ENCODE peak calls at places on chromosome 15, in six cellular contexts. One of them, this sample, is unnamed.

GRCh38 chr15:93730724-93731123 is 500.6 kb upstream of the MCTP2 start:
- DNase-seq in GM12892: no peak
- DNase-seq in uterus: no peak
- DNase-seq in adrenal gland: no peak
- DNase-seq in prostate gland: no peak
- DNase-seq in Peyer's patch: no peak
- DNase-seq in this sample: no peak

GRCh38 chr15:95129589-95129988 is 898.2 kb downstream of the MCTP2 start:
- DNase-seq in Peyer's patch: no peak
- DNase-seq in uterus: peak
- DNase-seq in adrenal gland: peak
- DNase-seq in prostate gland: no peak
- DNase-seq in GM12892: no peak
- DNase-seq in this sample: no peak

GRCh38 chr15:35058534-35059054 is 26.5 kb downstream of the NANOGP8 start:
- DNase-seq in GM12892: no peak
- DNase-seq in prostate gland: no peak
- DNase-seq in Peyer's patch: no peak
- DNase-seq in uterus: no peak
- DNase-seq in adrenal gland: no peak
- DNase-seq in this sample: no peak

GRCh38 chr15:40344631-40345120 is 3.9 kb upstream of the CCDC9B start:
- DNase-seq in GM12892: peak
- DNase-seq in Peyer's patch: peak
- DNase-seq in adrenal gland: peak
- DNase-seq in uterus: peak
- DNase-seq in prostate gland: no peak
- DNase-seq in this sample: peak

GRCh38 chr15:38436993-38437392 is 16.9 kb upstream of the FAM98B start:
- DNase-seq in Peyer's patch: no peak
- DNase-seq in prostate gland: no peak
- DNase-seq in uterus: no peak
- DNase-seq in adrenal gland: no peak
- DNase-seq in GM12892: no peak
- DNase-seq in this sample: no peak

GRCh38 chr15:37008205-37008604 is 92.1 kb downstream of the MEIS2 start:
- DNase-seq in uterus: no peak
- DNase-seq in adrenal gland: no peak
- DNase-seq in Peyer's patch: no peak
- DNase-seq in prostate gland: no peak
- DNase-seq in GM12892: no peak
- DNase-seq in this sample: no peak

GRCh38 chr15:58546635-58547627 is 115.1 kb downstream of the LIPC start:
- DNase-seq in GM12892: no peak
- DNase-seq in Peyer's patch: no peak
- DNase-seq in adrenal gland: peak
- DNase-seq in uterus: no peak
- DNase-seq in prostate gland: no peak
- DNase-seq in this sample: peak

GRCh38 chr15:90099868-90100854 is 2.1 kb downstream of the IDH2 start:
- DNase-seq in Peyer's patch: no peak
- DNase-seq in GM12892: no peak
- DNase-seq in adrenal gland: no peak
- DNase-seq in uterus: peak
- DNase-seq in prostate gland: peak
- DNase-seq in this sample: peak

GRCh38 chr15:87144775-87145174 is 1065.1 kb downstream of the AGBL1 start:
- DNase-seq in prostate gland: no peak
- DNase-seq in Peyer's patch: no peak
- DNase-seq in adrenal gland: no peak
- DNase-seq in GM12892: no peak
- DNase-seq in uterus: no peak
- DNase-seq in this sample: no peak

GRCh38 chr15:31402511-31403056 is 75.9 kb downstream of the KLF13 start:
- DNase-seq in uterus: no peak
- DNase-seq in Peyer's patch: no peak
- DNase-seq in adrenal gland: peak
- DNase-seq in GM12892: no peak
- DNase-seq in prostate gland: no peak
- DNase-seq in this sample: no peak

GRCh38 chr15:89101302-89102191 is 13.3 kb downstream of the ABHD2 start:
- DNase-seq in GM12892: no peak
- DNase-seq in uterus: peak
- DNase-seq in Peyer's patch: no peak
- DNase-seq in adrenal gland: peak
- DNase-seq in prostate gland: peak
- DNase-seq in this sample: peak

GRCh38 chr15:59792359-59792758 is 103.2 kb upstream of the BNIP2 start:
- DNase-seq in Peyer's patch: no peak
- DNase-seq in GM12892: no peak
- DNase-seq in uterus: no peak
- DNase-seq in adrenal gland: no peak
- DNase-seq in prostate gland: no peak
- DNase-seq in this sample: no peak

GRCh38 chr15:95134306-95135100 is 903.1 kb downstream of the MCTP2 start:
- DNase-seq in Peyer's patch: no peak
- DNase-seq in adrenal gland: no peak
- DNase-seq in uterus: no peak
- DNase-seq in GM12892: no peak
- DNase-seq in prostate gland: no peak
- DNase-seq in this sample: no peak

GRCh38 chr15:90419738-90420487 is 31.9 kb downstream of the IQGAP1 start:
- DNase-seq in uterus: no peak
- DNase-seq in prostate gland: no peak
- DNase-seq in adrenal gland: no peak
- DNase-seq in GM12892: no peak
- DNase-seq in Peyer's patch: no peak
- DNase-seq in this sample: no peak

GRCh38 chr15:40106203-40107161 is 2.2 kb downstream of the BMF start:
- DNase-seq in GM12892: no peak
- DNase-seq in adrenal gland: peak
- DNase-seq in prostate gland: peak
- DNase-seq in Peyer's patch: peak
- DNase-seq in uterus: peak
- DNase-seq in this sample: peak

GRCh38 chr15:64373360-64373759 is 7.9 kb downstream of the PCLAF start:
- DNase-seq in GM12892: no peak
- DNase-seq in uterus: no peak
- DNase-seq in Peyer's patch: no peak
- DNase-seq in adrenal gland: no peak
- DNase-seq in prostate gland: no peak
- DNase-seq in this sample: no peak

GRCh38 chr15:42273900-42274692 is 863 bp upstream of the TMEM87A start:
- DNase-seq in prostate gland: peak
- DNase-seq in adrenal gland: peak
- DNase-seq in GM12892: peak
- DNase-seq in Peyer's patch: peak
- DNase-seq in uterus: peak
- DNase-seq in this sample: peak

GRCh38 chr15:45425135-45425534 is 46.8 kb upstream of the GATM start:
- DNase-seq in GM12892: no peak
- DNase-seq in adrenal gland: no peak
- DNase-seq in uterus: no peak
- DNase-seq in prostate gland: no peak
- DNase-seq in Peyer's patch: no peak
- DNase-seq in this sample: no peak

GRCh38 chr15:31179683-31180082 is 78.2 kb upstream of the TRPM1 start:
- DNase-seq in adrenal gland: no peak
- DNase-seq in Peyer's patch: no peak
- DNase-seq in uterus: no peak
- DNase-seq in prostate gland: no peak
- DNase-seq in GM12892: no peak
- DNase-seq in this sample: no peak

GRCh38 chr15:44289352-44289790 is 852 bp downstream of the GOLM2 start:
- DNase-seq in uterus: no peak
- DNase-seq in prostate gland: no peak
- DNase-seq in adrenal gland: no peak
- DNase-seq in GM12892: no peak
- DNase-seq in Peyer's patch: no peak
- DNase-seq in this sample: no peak

GRCh38 chr15:40075298-40076044 is 33.2 kb downstream of the BMF start:
- DNase-seq in adrenal gland: no peak
- DNase-seq in uterus: no peak
- DNase-seq in Peyer's patch: no peak
- DNase-seq in GM12892: no peak
- DNase-seq in prostate gland: peak
- DNase-seq in this sample: no peak

GRCh38 chr15:41849861-41850260 is 11.2 kb downstream of the PLA2G4B start:
- DNase-seq in GM12892: no peak
- DNase-seq in uterus: no peak
- DNase-seq in Peyer's patch: no peak
- DNase-seq in adrenal gland: no peak
- DNase-seq in prostate gland: peak
- DNase-seq in this sample: no peak

GRCh38 chr15:83653639-83654378 is at the start of gene ADAMTSL3:
- DNase-seq in uterus: peak
- DNase-seq in prostate gland: peak
- DNase-seq in Peyer's patch: peak
- DNase-seq in adrenal gland: peak
- DNase-seq in GM12892: no peak
- DNase-seq in this sample: peak

GRCh38 chr15:29822685-29823459 is 604 bp upstream of the TJP1 start:
- DNase-seq in uterus: peak
- DNase-seq in prostate gland: peak
- DNase-seq in Peyer's patch: peak
- DNase-seq in GM12892: no peak
- DNase-seq in adrenal gland: peak
- DNase-seq in this sample: peak

GRCh38 chr15:62163847-62164499 is 1.1 kb downstream of the C2CD4B start:
- DNase-seq in Peyer's patch: peak
- DNase-seq in GM12892: no peak
- DNase-seq in adrenal gland: no peak
- DNase-seq in prostate gland: no peak
- DNase-seq in uterus: no peak
- DNase-seq in this sample: no peak
- TF ChIP-seq POLR2A in Peyer's patch: no peak
- TF ChIP-seq POLR2A in GM12892: no peak
- TF ChIP-seq POLR2A in adrenal gland: no peak
- TF ChIP-seq POLR2A in prostate gland: no peak
- TF ChIP-seq POLR2A in uterus: no peak
- TF ChIP-seq POLR2A in this sample: no peak

GRCh38 chr15:77599899-77600298 is 32.8 kb downstream of the LINGO1 start:
- DNase-seq in uterus: no peak
- DNase-seq in adrenal gland: no peak
- DNase-seq in Peyer's patch: no peak
- DNase-seq in prostate gland: no peak
- DNase-seq in GM12892: no peak
- DNase-seq in this sample: peak
- TF ChIP-seq POLR2A in uterus: no peak
- TF ChIP-seq POLR2A in adrenal gland: no peak
- TF ChIP-seq POLR2A in Peyer's patch: no peak
- TF ChIP-seq POLR2A in prostate gland: no peak
- TF ChIP-seq POLR2A in GM12892: no peak
- TF ChIP-seq POLR2A in this sample: no peak

GRCh38 chr15:78944669-78945407 is at the start of gene CTSH:
- DNase-seq in adrenal gland: peak
- DNase-seq in prostate gland: peak
- DNase-seq in Peyer's patch: peak
- DNase-seq in uterus: peak
- DNase-seq in GM12892: peak
- DNase-seq in this sample: peak
- TF ChIP-seq POLR2A in adrenal gland: peak
- TF ChIP-seq POLR2A in prostate gland: peak
- TF ChIP-seq POLR2A in Peyer's patch: peak
- TF ChIP-seq POLR2A in uterus: peak
- TF ChIP-seq POLR2A in GM12892: peak
- TF ChIP-seq POLR2A in this sample: no peak

GRCh38 chr15:75201609-75202250 is at the start of gene C15orf39:
- DNase-seq in GM12892: peak
- DNase-seq in Peyer's patch: peak
- DNase-seq in prostate gland: peak
- DNase-seq in adrenal gland: peak
- DNase-seq in uterus: peak
- DNase-seq in this sample: peak

GRCh38 chr15:75203017-75203907 is 1.6 kb downstream of the C15orf39 start:
- DNase-seq in prostate gland: no peak
- DNase-seq in GM12892: no peak
- DNase-seq in adrenal gland: no peak
- DNase-seq in Peyer's patch: no peak
- DNase-seq in uterus: peak
- DNase-seq in this sample: peak

GRCh38 chr15:75203908-75204263 is 2.2 kb downstream of the C15orf39 start:
- DNase-seq in GM12892: no peak
- DNase-seq in prostate gland: no peak
- DNase-seq in uterus: no peak
- DNase-seq in Peyer's patch: no peak
- DNase-seq in adrenal gland: no peak
- DNase-seq in this sample: no peak

GRCh38 chr15:75200765-75201608 is 695 bp upstream of the C15orf39 start:
- DNase-seq in Peyer's patch: peak
- DNase-seq in GM12892: peak
- DNase-seq in adrenal gland: no peak
- DNase-seq in prostate gland: peak
- DNase-seq in uterus: peak
- DNase-seq in this sample: peak

DNA sequence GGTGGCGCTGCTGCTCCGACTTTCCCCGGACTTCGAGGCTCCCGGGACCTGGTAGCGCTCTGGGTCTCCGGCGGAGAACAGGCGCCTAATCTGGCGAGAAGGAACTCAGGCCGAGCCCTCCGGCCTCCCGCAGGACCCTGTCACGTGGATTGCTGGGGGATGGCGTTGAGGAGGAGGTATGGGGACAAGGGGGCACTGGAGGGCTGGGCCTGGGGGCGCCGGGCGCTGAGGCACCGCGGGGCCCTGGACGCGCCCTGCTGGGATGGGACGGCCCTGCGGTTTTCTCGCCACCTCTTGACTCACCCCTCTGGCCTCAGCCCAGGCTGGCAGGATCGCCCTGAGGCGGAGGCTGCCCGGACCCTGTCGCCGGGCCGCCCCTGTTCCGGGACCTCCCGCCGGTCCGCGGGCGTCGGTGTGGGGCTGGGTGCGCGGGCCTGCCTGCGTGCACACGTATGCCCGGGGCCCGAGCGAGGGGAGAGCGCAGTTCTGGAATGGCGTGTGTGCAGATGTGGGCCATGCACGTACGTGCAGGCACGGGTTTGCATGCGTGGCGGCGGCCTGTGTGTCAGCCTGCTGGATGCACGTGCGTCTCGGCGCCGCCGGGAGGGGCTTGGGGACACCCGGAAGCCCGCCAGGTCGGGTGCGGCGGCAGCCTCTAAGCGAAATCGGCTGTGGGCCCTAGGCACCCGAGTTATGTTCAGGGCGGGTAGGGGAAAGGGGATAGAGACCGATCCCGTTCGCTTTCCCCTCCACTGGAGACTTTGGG is 752 bp downstream of the C15orf39 start:
- DNase-seq in uterus: peak
- DNase-seq in prostate gland: peak
- DNase-seq in adrenal gland: peak
- DNase-seq in GM12892: peak
- DNase-seq in Peyer's patch: peak
- DNase-seq in this sample: peak
- TF ChIP-seq POLR2A in uterus: peak
- TF ChIP-seq POLR2A in prostate gland: no peak
- TF ChIP-seq POLR2A in adrenal gland: peak
- TF ChIP-seq POLR2A in GM12892: peak
- TF ChIP-seq POLR2A in Peyer's patch: no peak
- TF ChIP-seq POLR2A in this sample: no peak

GRCh38 chr15:84911879-84912660 is 27.6 kb downstream of the SLC28A1 start:
- DNase-seq in GM12892: no peak
- DNase-seq in adrenal gland: peak
- DNase-seq in prostate gland: peak
- DNase-seq in Peyer's patch: peak
- DNase-seq in uterus: peak
- DNase-seq in this sample: no peak
- TF ChIP-seq POLR2A in GM12892: no peak
- TF ChIP-seq POLR2A in adrenal gland: peak
- TF ChIP-seq POLR2A in prostate gland: no peak
- TF ChIP-seq POLR2A in Peyer's patch: no peak
- TF ChIP-seq POLR2A in uterus: no peak
- TF ChIP-seq POLR2A in this sample: no peak

GRCh38 chr15:48645558-48646330 is at the start of gene FBN1:
- DNase-seq in adrenal gland: peak
- DNase-seq in uterus: peak
- DNase-seq in Peyer's patch: peak
- DNase-seq in GM12892: peak
- DNase-seq in prostate gland: no peak
- DNase-seq in this sample: peak
- TF ChIP-seq POLR2A in adrenal gland: peak
- TF ChIP-seq POLR2A in uterus: peak
- TF ChIP-seq POLR2A in Peyer's patch: peak
- TF ChIP-seq POLR2A in GM12892: peak
- TF ChIP-seq POLR2A in prostate gland: peak
- TF ChIP-seq POLR2A in this sample: peak